ENCODE peak calls at places on chromosome 1, in ten cellular contexts. R is type B pancreatic cell; N is Ammon's horn; H is AG09319; I is ascending aorta; K is nephron progenitor cell; B is fibroblast of lung; Z is ACHN; X is hypothalamus; M is activated CD8-positive, alpha-beta memory T cell treated with anti-CD3 and anti-CD28 coated beads, Interleukin-2, amount 50 U/mL, for 4 hours. U is an unnamed sample.

GRCh38 chr1:18960409-18960808 is 3.9 kb upstream of the IFFO2 start:
- DNase-seq in R (no peak), N (no peak), H (no peak), I (peak; percentile 40), K (no peak), B (no peak), Z (no peak), X (no peak), M (no peak), U (no peak)

GRCh38 chr1:25825605-25826004 is 5.9 kb downstream of the MTFR1L start:
- DNase-seq in R (no peak), N (no peak), H (no peak), I (no peak), K (no peak), B (no peak), Z (no peak), X (no peak), M (no peak), U (no peak)

GRCh38 chr1:207890136-207890738 is 20.7 kb downstream of the CD34 start:
- DNase-seq in R (no peak), N (peak; percentile 82), H (peak; percentile 75), I (peak; percentile 89), K (no peak), B (peak; percentile 70), Z (peak; percentile 54), X (peak; percentile 22), M (no peak), U (peak; percentile 67)

GRCh38 chr1:245001252-245001651 is 136.9 kb upstream of the HNRNPU start:
- DNase-seq in R (no peak), N (no peak), H (no peak), I (no peak), K (no peak), B (no peak), Z (no peak), X (no peak), M (no peak), U (no peak)

GRCh38 chr1:67803380-67804279 is 29.6 kb downstream of the GNG12 start:
- DNase-seq in R (no peak), N (no peak), H (peak; percentile 65), I (no peak), K (no peak), B (peak; percentile 74), Z (peak; percentile 34), X (no peak), M (no peak), U (no peak)

GRCh38 chr1:203450541-203451149 is 25.0 kb upstream of the PRELP start:
- DNase-seq in R (no peak), N (no peak), H (no peak), I (no peak), K (no peak), B (no peak), Z (no peak), X (no peak), M (no peak), U (no peak)

GRCh38 chr1:163013826-163014600 is 55.1 kb upstream of the RGS4 start:
- DNase-seq in R (no peak), N (no peak), H (no peak), I (no peak), K (no peak), B (no peak), Z (no peak), X (no peak), M (no peak), U (no peak)

GRCh38 chr1:35567947-35568558 is 5.1 kb upstream of the TFAP2E start:
- DNase-seq in R (no peak), N (no peak), H (no peak), I (no peak), K (no peak), B (no peak), Z (no peak), X (no peak), M (no peak), U (no peak)

GRCh38 chr1:164617607-164618564 is 58.9 kb downstream of the PBX1 start:
- DNase-seq in R (no peak), N (no peak), H (no peak), I (no peak), K (peak; percentile 33), B (peak; percentile 67), Z (peak; percentile 59), X (no peak), M (no peak), U (peak; percentile 42)

GRCh38 chr1:26701995-26702679 is 6.3 kb downstream of the ARID1A start:
- DNase-seq in R (no peak), N (no peak), H (no peak), I (no peak), K (no peak), B (no peak), Z (no peak), X (no peak), M (no peak), U (no peak)

GRCh38 chr1:26786437-26787380 is 1.0 kb upstream of the PIGV start:
- DNase-seq in R (no peak), N (peak; percentile 50), H (peak; percentile 68), I (peak; percentile 85), K (peak; percentile 32), B (peak; percentile 86), Z (peak; percentile 78), X (peak; percentile 68), M (peak; percentile 30), U (peak; percentile 86)

GRCh38 chr1:42214447-42214871 is 49.9 kb upstream of the GUCA2A start:
- DNase-seq in R (no peak), N (peak; percentile 8), H (peak; percentile 11), I (no peak), K (no peak), B (peak; percentile 87), Z (no peak), X (no peak), M (no peak), U (peak; percentile 80)

GRCh38 chr1:240027059-240027462 is 64.6 kb upstream of the FMN2 start:
- DNase-seq in R (no peak), N (peak; percentile 65), H (no peak), I (no peak), K (peak; percentile 54), B (peak; percentile 65), Z (peak; percentile 79), X (peak; percentile 22), M (no peak), U (peak; percentile 67)

GRCh38 chr1:110356379-110356778 is 17.2 kb downstream of the RBM15 start:
- DNase-seq in R (no peak), N (no peak), H (no peak), I (no peak), K (no peak), B (no peak), Z (peak; percentile 8), X (no peak), M (no peak), U (no peak)

GRCh38 chr1:17966341-17966740 is 141.3 kb upstream of the IGSF21 start:
- DNase-seq in R (no peak), N (peak; percentile 75), H (no peak), I (no peak), K (no peak), B (no peak), Z (no peak), X (no peak), M (no peak), U (no peak)

GRCh38 chr1:97919568-97920261 is 1.1 kb downstream of the DPYD start:
- DNase-seq in R (no peak), N (no peak), H (no peak), I (no peak), K (no peak), B (peak; percentile 75), Z (peak; percentile 48), X (no peak), M (no peak), U (peak; percentile 53)

GRCh38 chr1:27869719-27870085 is 2.6 kb upstream of the THEMIS2 start:
- DNase-seq in R (no peak), N (no peak), H (no peak), I (no peak), K (no peak), B (no peak), Z (no peak), X (no peak), M (no peak), U (no peak)

GRCh38 chr1:151820940-151821339 is 10.7 kb downstream of the RORC start:
- DNase-seq in R (no peak), N (no peak), H (no peak), I (no peak), K (no peak), B (no peak), Z (no peak), X (no peak), M (no peak), U (no peak)

GRCh38 chr1:192005976-192006375 is 152.3 kb upstream of the RGS18 start:
- DNase-seq in R (no peak), N (no peak), H (no peak), I (no peak), K (no peak), B (no peak), Z (no peak), X (no peak), M (no peak), U (no peak)

GRCh38 chr1:218254296-218254918 is 30.7 kb upstream of the RRP15 start:
- DNase-seq in R (no peak), N (no peak), H (no peak), I (no peak), K (no peak), B (no peak), Z (no peak), X (no peak), M (no peak), U (no peak)

GRCh38 chr1:44460107-44460885 is 55.2 kb downstream of the RNF220 start:
- DNase-seq in R (no peak), N (peak; percentile 29), H (no peak), I (no peak), K (no peak), B (no peak), Z (no peak), X (no peak), M (no peak), U (no peak)

GRCh38 chr1:8448906-8449661 is 131.2 kb downstream of the SLC45A1 start:
- DNase-seq in R (no peak), N (no peak), H (no peak), I (no peak), K (peak; percentile 28), B (peak; percentile 46), Z (no peak), X (peak; percentile 16), M (no peak), U (peak; percentile 63)

GRCh38 chr1:202716654-202717053 is 6.4 kb upstream of the SYT2 start:
- DNase-seq in R (no peak), N (no peak), H (no peak), I (no peak), K (no peak), B (no peak), Z (no peak), X (no peak), M (no peak), U (no peak)

GRCh38 chr1:77866296-77866695 is 22.1 kb upstream of the NEXN start:
- DNase-seq in R (no peak), N (no peak), H (no peak), I (no peak), K (no peak), B (no peak), Z (peak; percentile 17), X (no peak), M (no peak), U (no peak)

GRCh38 chr1:115545791-115546733 is 95.7 kb upstream of the VANGL1 start:
- DNase-seq in R (no peak), N (peak; percentile 15), H (peak; percentile 66), I (peak; percentile 73), K (peak; percentile 29), B (peak; percentile 78), Z (peak; percentile 97), X (no peak), M (no peak), U (peak; percentile 95)

GRCh38 chr1:94285026-94285654 is 47.8 kb upstream of the ARHGAP29 start:
- DNase-seq in R (no peak), N (no peak), H (no peak), I (no peak), K (no peak), B (no peak), Z (no peak), X (no peak), M (no peak), U (peak; percentile 54)

GRCh38 chr1:151578941-151579340 is 32.9 kb upstream of the SNX27 start:
- DNase-seq in R (no peak), N (no peak), H (no peak), I (peak; percentile 7), K (no peak), B (no peak), Z (no peak), X (no peak), M (no peak), U (no peak)

GRCh38 chr1:224127925-224128819 is 14.3 kb downstream of the FBXO28 start:
- DNase-seq in R (no peak), N (no peak), H (no peak), I (no peak), K (no peak), B (peak; percentile 49), Z (no peak), X (no peak), M (no peak), U (peak; percentile 67)

U was measured in IMR-90.